ENCODE peak calls at places on chromosomes 4 and X, in seven cellular contexts. One of them, this sample, is unnamed.

GRCh38 chr4:118879409-118879808 is 9.2 kb upstream of the SYNPO2 start:
- DNase-seq in kidney epithelial cell: no peak
- DNase-seq in choroid plexus epithelial cell: no peak
- DNase-seq in A549: no peak
- DNase-seq in AG10803: no peak
- DNase-seq in mesendoderm: no peak
- DNase-seq in fibroblast of pulmonary artery: no peak
- DNase-seq in this sample: no peak

GRCh38 chr4:136709897-136710296 is 822.4 kb downstream of the PCDH18 start:
- DNase-seq in AG10803: no peak
- DNase-seq in choroid plexus epithelial cell: no peak
- DNase-seq in kidney epithelial cell: no peak
- DNase-seq in fibroblast of pulmonary artery: no peak
- DNase-seq in mesendoderm: no peak
- DNase-seq in A549: no peak
- DNase-seq in this sample: no peak

GRCh38 chr4:75048208-75048879 is 115.4 kb downstream of the PARM1 start:
- DNase-seq in kidney epithelial cell: no peak
- DNase-seq in choroid plexus epithelial cell: no peak
- DNase-seq in mesendoderm: peak; percentile 40
- DNase-seq in fibroblast of pulmonary artery: no peak
- DNase-seq in AG10803: no peak
- DNase-seq in A549: no peak
- DNase-seq in this sample: no peak

GRCh38 chrX:20139966-20140365 is 1.7 kb downstream of the EIF1AX start:
- DNase-seq in mesendoderm: no peak
- DNase-seq in kidney epithelial cell: no peak
- DNase-seq in AG10803: peak; percentile 84
- DNase-seq in choroid plexus epithelial cell: peak; percentile 26
- DNase-seq in fibroblast of pulmonary artery: peak; percentile 46
- DNase-seq in A549: no peak
- DNase-seq in this sample: peak; percentile 19

GRCh38 chr4:71460368-71460767 is 121.5 kb downstream of the SLC4A4 start:
- DNase-seq in A549: peak; percentile 60
- DNase-seq in mesendoderm: no peak
- DNase-seq in fibroblast of pulmonary artery: no peak
- DNase-seq in choroid plexus epithelial cell: peak; percentile 1
- DNase-seq in AG10803: no peak
- DNase-seq in kidney epithelial cell: no peak
- DNase-seq in this sample: peak; percentile 10

GRCh38 chrX:30278365-30278764 is 30.8 kb downstream of the NR0B1 start:
- DNase-seq in AG10803: peak; percentile 34
- DNase-seq in A549: no peak
- DNase-seq in kidney epithelial cell: no peak
- DNase-seq in choroid plexus epithelial cell: peak; percentile 52
- DNase-seq in fibroblast of pulmonary artery: peak; percentile 34
- DNase-seq in mesendoderm: no peak
- DNase-seq in this sample: no peak

GRCh38 chrX:111181883-111182400 is 86.0 kb downstream of the PAK3 start:
- DNase-seq in choroid plexus epithelial cell: no peak
- DNase-seq in A549: no peak
- DNase-seq in fibroblast of pulmonary artery: no peak
- DNase-seq in mesendoderm: no peak
- DNase-seq in AG10803: no peak
- DNase-seq in kidney epithelial cell: no peak
- DNase-seq in this sample: no peak

GRCh38 chrX:119238557-119238956 is 2.5 kb downstream of the PGRMC1 start:
- DNase-seq in kidney epithelial cell: no peak
- DNase-seq in mesendoderm: no peak
- DNase-seq in A549: no peak
- DNase-seq in AG10803: no peak
- DNase-seq in choroid plexus epithelial cell: peak; percentile 12
- DNase-seq in fibroblast of pulmonary artery: no peak
- DNase-seq in this sample: no peak

GRCh38 chrX:117327306-117327705 is 789.3 kb downstream of the KLHL13 start:
- DNase-seq in AG10803: no peak
- DNase-seq in choroid plexus epithelial cell: no peak
- DNase-seq in fibroblast of pulmonary artery: no peak
- DNase-seq in kidney epithelial cell: no peak
- DNase-seq in A549: no peak
- DNase-seq in mesendoderm: peak; percentile 18
- DNase-seq in this sample: no peak

GRCh38 chrX:56600141-56600540 is 36.7 kb downstream of the UBQLN2 start:
- DNase-seq in AG10803: no peak
- DNase-seq in A549: no peak
- DNase-seq in mesendoderm: no peak
- DNase-seq in fibroblast of pulmonary artery: peak; percentile 20
- DNase-seq in kidney epithelial cell: no peak
- DNase-seq in choroid plexus epithelial cell: peak; percentile 19
- DNase-seq in this sample: no peak

GRCh38 chrX:149040873-149041535 is 464.1 kb downstream of the IDS start:
- DNase-seq in A549: peak; percentile 6
- DNase-seq in mesendoderm: no peak
- DNase-seq in kidney epithelial cell: no peak
- DNase-seq in AG10803: no peak
- DNase-seq in choroid plexus epithelial cell: no peak
- DNase-seq in fibroblast of pulmonary artery: peak; percentile 4
- DNase-seq in this sample: no peak

GRCh38 chrX:151790421-151791160 is 56.0 kb downstream of the CNGA2 start:
- DNase-seq in A549: no peak
- DNase-seq in kidney epithelial cell: no peak
- DNase-seq in fibroblast of pulmonary artery: no peak
- DNase-seq in AG10803: peak; percentile 42
- DNase-seq in choroid plexus epithelial cell: peak; percentile 5
- DNase-seq in mesendoderm: no peak
- DNase-seq in this sample: no peak

GRCh38 chrX:136767104-136767941 is 13.4 kb downstream of the ARHGEF6 start:
- DNase-seq in mesendoderm: peak; percentile 76
- DNase-seq in choroid plexus epithelial cell: peak; percentile 50
- DNase-seq in A549: peak; percentile 36
- DNase-seq in fibroblast of pulmonary artery: peak; percentile 59
- DNase-seq in AG10803: peak; percentile 62
- DNase-seq in kidney epithelial cell: no peak
- DNase-seq in this sample: no peak

GRCh38 chr4:128601992-128602695 is 207.4 kb upstream of the JADE1 start:
- DNase-seq in mesendoderm: no peak
- DNase-seq in choroid plexus epithelial cell: peak; percentile 89
- DNase-seq in AG10803: peak; percentile 37
- DNase-seq in kidney epithelial cell: no peak
- DNase-seq in fibroblast of pulmonary artery: peak; percentile 64
- DNase-seq in A549: peak; percentile 51
- DNase-seq in this sample: peak; percentile 64

GRCh38 chr4:76459291-76459723 is 24.3 kb downstream of the SHROOM3 start:
- DNase-seq in kidney epithelial cell: peak; percentile 87
- DNase-seq in AG10803: peak; percentile 63
- DNase-seq in mesendoderm: peak; percentile 99
- DNase-seq in A549: peak; percentile 13
- DNase-seq in choroid plexus epithelial cell: peak; percentile 76
- DNase-seq in fibroblast of pulmonary artery: peak; percentile 93
- DNase-seq in this sample: no peak
- H3K4me3 ChIP-seq in kidney epithelial cell: no peak overlapping the region
- H3K4me3 ChIP-seq in AG10803: no peak overlapping the region
- H3K4me3 ChIP-seq in mesendoderm: no peak overlapping the region
- H3K4me3 ChIP-seq in A549: no peak overlapping the region
- H3K4me3 ChIP-seq in choroid plexus epithelial cell: no peak overlapping the region
- H3K4me3 ChIP-seq in fibroblast of pulmonary artery: no peak overlapping the region
- H3K4me3 ChIP-seq in this sample: no peak overlapping the region

GRCh38 chrX:47483310-47484268 is 567 bp upstream of the ZNF41 start:
- DNase-seq in mesendoderm: no peak
- DNase-seq in A549: peak; percentile 28
- DNase-seq in fibroblast of pulmonary artery: peak; percentile 53
- DNase-seq in kidney epithelial cell: no peak
- DNase-seq in AG10803: peak; percentile 31
- DNase-seq in choroid plexus epithelial cell: peak; percentile 28
- DNase-seq in this sample: no peak

GRCh38 chrX:47482512-47483309 is at the start of gene ZNF41:
- DNase-seq in AG10803: peak; percentile 73
- DNase-seq in fibroblast of pulmonary artery: peak; percentile 82
- DNase-seq in A549: peak; percentile 92
- DNase-seq in choroid plexus epithelial cell: peak; percentile 80
- DNase-seq in mesendoderm: peak; percentile 90
- DNase-seq in kidney epithelial cell: peak; percentile 55
- DNase-seq in this sample: peak; percentile 35

GRCh38 chrX:47484885-47485284 is 1.9 kb upstream of the ZNF41 start:
- DNase-seq in A549: no peak
- DNase-seq in choroid plexus epithelial cell: no peak
- DNase-seq in mesendoderm: no peak
- DNase-seq in fibroblast of pulmonary artery: no peak
- DNase-seq in AG10803: no peak
- DNase-seq in kidney epithelial cell: no peak
- DNase-seq in this sample: no peak

GRCh38 chrX:47481160-47481559 is 1.9 kb downstream of the ZNF41 start:
- DNase-seq in fibroblast of pulmonary artery: no peak
- DNase-seq in choroid plexus epithelial cell: no peak
- DNase-seq in AG10803: no peak
- DNase-seq in mesendoderm: no peak
- DNase-seq in A549: no peak
- DNase-seq in kidney epithelial cell: no peak
- DNase-seq in this sample: no peak

DNA sequence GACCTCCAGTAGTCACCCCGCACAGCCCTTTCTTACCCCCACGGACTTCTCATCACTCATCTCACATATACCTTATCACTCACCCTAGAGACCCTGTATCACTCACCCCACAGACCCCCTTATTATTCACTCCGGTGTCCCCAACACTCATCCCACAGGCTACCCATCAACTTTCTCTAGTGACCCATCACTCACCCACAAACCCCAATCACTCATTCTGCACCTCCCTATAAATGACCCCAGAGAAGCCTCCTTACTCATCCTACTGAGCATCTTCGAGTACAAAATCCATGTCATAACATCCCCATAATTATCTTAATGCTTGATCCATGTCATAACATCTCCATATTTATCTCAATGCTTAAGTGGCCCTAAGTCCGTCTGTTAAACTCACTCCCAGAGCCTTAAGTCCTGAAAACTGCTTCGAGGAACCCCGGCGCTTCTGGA is 934 bp downstream of the ZNF41 start:
- DNase-seq in mesendoderm: no peak
- DNase-seq in choroid plexus epithelial cell: no peak
- DNase-seq in AG10803: no peak
- DNase-seq in fibroblast of pulmonary artery: no peak
- DNase-seq in kidney epithelial cell: no peak
- DNase-seq in A549: no peak
- DNase-seq in this sample: no peak
- H3K4me3 ChIP-seq in mesendoderm: peak overlapping the region; percentile 31
- H3K4me3 ChIP-seq in choroid plexus epithelial cell: peak overlapping the region; percentile 72
- H3K4me3 ChIP-seq in AG10803: peak overlapping the region; percentile 71
- H3K4me3 ChIP-seq in fibroblast of pulmonary artery: peak overlapping the region; percentile 62
- H3K4me3 ChIP-seq in kidney epithelial cell: peak overlapping the region; percentile 53
- H3K4me3 ChIP-seq in A549: peak overlapping the region; percentile 84
- H3K4me3 ChIP-seq in this sample: peak overlapping the region; percentile 62

GRCh38 chr4:61389640-61390039 is 189.5 kb downstream of the ADGRL3 start:
- DNase-seq in AG10803: no peak
- DNase-seq in kidney epithelial cell: no peak
- DNase-seq in choroid plexus epithelial cell: no peak
- DNase-seq in mesendoderm: peak; percentile 55
- DNase-seq in A549: no peak
- DNase-seq in fibroblast of pulmonary artery: no peak
- DNase-seq in this sample: no peak
- H3K4me3 ChIP-seq in AG10803: no peak overlapping the region
- H3K4me3 ChIP-seq in kidney epithelial cell: no peak overlapping the region
- H3K4me3 ChIP-seq in choroid plexus epithelial cell: no peak overlapping the region
- H3K4me3 ChIP-seq in mesendoderm: no peak overlapping the region
- H3K4me3 ChIP-seq in A549: no peak overlapping the region
- H3K4me3 ChIP-seq in fibroblast of pulmonary artery: no peak overlapping the region
- H3K4me3 ChIP-seq in this sample: no peak overlapping the region

DNA sequence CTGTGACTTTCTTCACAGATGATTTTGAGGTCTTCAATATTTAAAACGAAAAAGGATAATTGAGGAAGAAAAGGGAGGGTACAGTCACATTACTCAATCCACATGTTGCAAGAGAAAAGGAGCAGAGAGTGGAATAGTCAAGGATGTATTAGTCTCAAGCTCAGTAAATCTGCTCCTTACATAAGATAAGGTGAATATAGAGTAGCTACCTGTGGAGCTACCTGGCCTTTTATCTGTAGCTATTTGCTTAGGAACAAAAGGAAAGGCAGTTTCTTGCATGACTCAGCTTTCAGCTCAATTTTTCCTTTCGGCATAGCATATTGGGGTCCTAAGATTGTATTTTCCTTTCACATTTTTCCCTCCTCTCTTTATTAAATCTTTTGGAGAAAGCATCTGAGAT is 26.3 kb upstream of the ACTRT1 start:
- DNase-seq in mesendoderm: peak; percentile 55
- DNase-seq in kidney epithelial cell: no peak
- DNase-seq in AG10803: no peak
- DNase-seq in choroid plexus epithelial cell: no peak
- DNase-seq in A549: no peak
- DNase-seq in fibroblast of pulmonary artery: no peak
- DNase-seq in this sample: no peak
- H3K4me3 ChIP-seq in mesendoderm: no peak overlapping the region
- H3K4me3 ChIP-seq in kidney epithelial cell: no peak overlapping the region
- H3K4me3 ChIP-seq in AG10803: no peak overlapping the region
- H3K4me3 ChIP-seq in choroid plexus epithelial cell: no peak overlapping the region
- H3K4me3 ChIP-seq in A549: no peak overlapping the region
- H3K4me3 ChIP-seq in fibroblast of pulmonary artery: no peak overlapping the region
- H3K4me3 ChIP-seq in this sample: no peak overlapping the region

DNA sequence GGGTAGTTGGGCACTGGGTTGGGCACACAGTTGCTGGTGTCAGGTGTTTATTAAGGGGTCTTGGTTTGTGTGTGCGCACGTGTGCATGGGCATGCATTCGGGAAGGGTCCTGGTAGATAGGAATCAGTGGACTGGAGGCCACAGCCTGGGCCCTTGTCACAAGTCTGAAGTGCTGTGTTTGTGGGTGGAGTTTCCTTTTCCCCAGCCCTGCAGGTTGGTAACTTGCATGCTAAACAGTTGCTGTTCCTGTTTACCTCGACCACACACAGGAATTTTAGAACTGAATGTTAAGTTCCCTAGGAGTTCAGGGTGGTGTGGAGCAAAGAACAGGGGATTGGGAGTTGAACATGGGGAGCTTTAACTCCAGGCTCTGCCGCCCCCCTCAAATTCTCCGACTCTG is 48.8 kb downstream of the STARD8 start:
- DNase-seq in mesendoderm: no peak
- DNase-seq in A549: no peak
- DNase-seq in kidney epithelial cell: no peak
- DNase-seq in fibroblast of pulmonary artery: no peak
- DNase-seq in AG10803: no peak
- DNase-seq in choroid plexus epithelial cell: no peak
- DNase-seq in this sample: no peak
- H3K4me3 ChIP-seq in mesendoderm: no peak overlapping the region
- H3K4me3 ChIP-seq in A549: no peak overlapping the region
- H3K4me3 ChIP-seq in kidney epithelial cell: no peak overlapping the region
- H3K4me3 ChIP-seq in fibroblast of pulmonary artery: no peak overlapping the region
- H3K4me3 ChIP-seq in AG10803: no peak overlapping the region
- H3K4me3 ChIP-seq in choroid plexus epithelial cell: no peak overlapping the region
- H3K4me3 ChIP-seq in this sample: no peak overlapping the region

GRCh38 chrX:51336584-51336983 is 4.0 kb downstream of the NUDT10 start:
- DNase-seq in fibroblast of pulmonary artery: peak; percentile 50
- DNase-seq in A549: peak; percentile 47
- DNase-seq in mesendoderm: peak; percentile 70
- DNase-seq in kidney epithelial cell: peak; percentile 14
- DNase-seq in choroid plexus epithelial cell: peak; percentile 60
- DNase-seq in AG10803: peak; percentile 40
- DNase-seq in this sample: no peak
- H3K4me3 ChIP-seq in fibroblast of pulmonary artery: no peak overlapping the region
- H3K4me3 ChIP-seq in A549: no peak overlapping the region
- H3K4me3 ChIP-seq in mesendoderm: no peak overlapping the region
- H3K4me3 ChIP-seq in kidney epithelial cell: no peak overlapping the region
- H3K4me3 ChIP-seq in choroid plexus epithelial cell: no peak overlapping the region
- H3K4me3 ChIP-seq in AG10803: no peak overlapping the region
- H3K4me3 ChIP-seq in this sample: no peak overlapping the region

This sample was measured in skeletal muscle cell.